ENCODE peak calls at places on chromosomes 4 and X, in six cellular contexts. R is K562, Z is H1, Q is GM12891, M is HepG2, B is GM12878. O is an unnamed sample.

GRCh38 chr4:119299221-119300071 is 22.5 kb downstream of the FABP2 start:
- DNase-seq in R (peak; percentile 17), Z (no peak), Q (no peak), M (peak; percentile 54), B (peak; percentile 32), O (peak; percentile 12)

GRCh38 chrX:24846551-24847170 is 152.9 kb downstream of the POLA1 start:
- DNase-seq in R (no peak), Z (no peak), Q (no peak), M (no peak), B (no peak), O (no peak)

GRCh38 chr4:107900508-107900907 is 30.8 kb upstream of the CYP2U1 start:
- DNase-seq in R (no peak), Z (no peak), Q (no peak), M (no peak), B (no peak), O (no peak)

GRCh38 chr4:96102541-96103018 is 262.7 kb downstream of the PDHA2 start:
- DNase-seq in R (no peak), Z (no peak), Q (no peak), M (no peak), B (no peak), O (no peak)

GRCh38 chr4:169620846-169621228 is 459 bp downstream of the CLCN3 start:
- DNase-seq in R (peak; percentile 48), Z (no peak), Q (no peak), M (peak; percentile 16), B (no peak), O (no peak)

GRCh38 chrX:141760761-141761160 is 62.2 kb upstream of the SPANXD start:
- DNase-seq in R (no peak), Z (no peak), Q (no peak), M (no peak), B (no peak), O (no peak)

GRCh38 chrX:7330971-7331746 is 183.2 kb upstream of the PUDP start:
- DNase-seq in R (no peak), Z (no peak), Q (no peak), M (no peak), B (no peak), O (no peak)

GRCh38 chrX:70133303-70134115 is at the start of gene IGBP1:
- DNase-seq in R (peak; percentile 91), Z (peak; percentile 80), Q (peak; percentile 36), M (peak; percentile 90), B (peak; percentile 49), O (peak; percentile 43)

GRCh38 chrX:39969099-39969825 is 128.5 kb downstream of the BCOR start:
- DNase-seq in R (no peak), Z (peak; percentile 50), Q (no peak), M (no peak), B (no peak), O (no peak)

GRCh38 chrX:1026263-1027015 is 186.0 kb downstream of the CRLF2 start:
- DNase-seq in R (no peak), Z (no peak), Q (no peak), M (no peak), B (peak; percentile 63), O (no peak)

GRCh38 chrX:67105758-67106116 is 438.1 kb upstream of the AR start:
- DNase-seq in R (no peak), Z (no peak), Q (no peak), M (no peak), B (no peak), O (no peak)

GRCh38 chr4:159390648-159391047 is 287.8 kb downstream of the RAPGEF2 start:
- DNase-seq in R (peak; percentile 15), Z (no peak), Q (no peak), M (peak; percentile 48), B (no peak), O (no peak)

GRCh38 chr4:121330180-121330665 is 50.6 kb downstream of the QRFPR start:
- DNase-seq in R (no peak), Z (no peak), Q (no peak), M (no peak), B (no peak), O (no peak)

GRCh38 chr4:102757681-102758080 is 3.1 kb downstream of the MANBA start:
- DNase-seq in R (no peak), Z (no peak), Q (no peak), M (peak; percentile 71), B (no peak), O (no peak)

GRCh38 chr4:22071749-22072148 is 123.2 kb upstream of the KCNIP4 start:
- DNase-seq in R (no peak), Z (no peak), Q (no peak), M (no peak), B (no peak), O (no peak)

GRCh38 chr4:7964459-7964858 is 24.8 kb upstream of the AFAP1 start:
- DNase-seq in R (peak; percentile 10), Z (no peak), Q (no peak), M (no peak), B (no peak), O (no peak)

GRCh38 chr4:17812125-17812524 is 1.3 kb downstream of the NCAPG start:
- DNase-seq in R (no peak), Z (no peak), Q (no peak), M (no peak), B (no peak), O (no peak)

GRCh38 chrX:32530802-32531403 is 680.4 kb downstream of the DMD start:
- DNase-seq in R (peak; percentile 49), Z (no peak), Q (no peak), M (peak; percentile 21), B (no peak), O (no peak)

DNA sequence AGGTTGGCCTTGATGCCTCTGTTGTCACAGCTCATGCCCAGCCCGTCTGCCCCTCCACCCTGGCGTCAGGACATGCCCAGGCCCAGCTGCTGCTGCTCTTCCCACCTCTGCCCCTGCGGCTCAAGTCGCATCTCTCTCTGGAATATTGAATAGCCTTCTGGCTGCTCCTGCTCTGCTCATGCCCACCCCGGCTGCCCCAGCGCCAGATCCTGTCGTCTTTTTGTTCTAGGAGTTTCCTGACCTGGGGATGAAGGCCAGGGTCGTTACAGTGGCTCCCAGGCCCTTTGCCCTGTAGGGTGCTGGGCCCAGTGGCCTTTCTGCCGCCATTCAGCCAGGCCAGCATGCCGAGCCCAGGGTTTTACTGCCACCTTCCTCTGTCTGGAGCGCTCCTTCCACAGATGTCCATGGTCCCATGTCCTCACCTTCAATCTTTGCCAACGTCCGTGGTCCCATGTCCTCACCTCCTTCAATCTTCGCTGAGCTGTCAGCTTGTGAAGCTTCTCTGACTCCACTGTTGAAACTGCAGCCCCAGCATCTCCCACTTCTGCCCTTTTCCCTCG is 9.7 kb downstream of the MAEA start:
- DNase-seq in R (no peak), Z (no peak), Q (no peak), M (no peak), B (no peak), O (no peak)
- TF ChIP-seq TAF1 in R (no peak), Z (no peak), Q (no peak), M (no peak), B (no peak), O (no peak)

GRCh38 chrX:150961631-150962030 is 21.5 kb upstream of the HMGB3 start:
- DNase-seq in R (no peak), Z (no peak), Q (no peak), M (no peak), B (no peak), O (no peak)

GRCh38 chrX:150955590-150955989 is 27.5 kb upstream of the HMGB3 start:
- DNase-seq in R (no peak), Z (no peak), Q (no peak), M (no peak), B (no peak), O (no peak)

GRCh38 chrX:150954951-150955350 is 28.2 kb upstream of the HMGB3 start:
- DNase-seq in R (peak; percentile 42), Z (no peak), Q (no peak), M (no peak), B (no peak), O (no peak)

GRCh38 chrX:150959557-150959956 is 23.6 kb upstream of the HMGB3 start:
- DNase-seq in R (no peak), Z (no peak), Q (no peak), M (no peak), B (no peak), O (no peak)

DNA sequence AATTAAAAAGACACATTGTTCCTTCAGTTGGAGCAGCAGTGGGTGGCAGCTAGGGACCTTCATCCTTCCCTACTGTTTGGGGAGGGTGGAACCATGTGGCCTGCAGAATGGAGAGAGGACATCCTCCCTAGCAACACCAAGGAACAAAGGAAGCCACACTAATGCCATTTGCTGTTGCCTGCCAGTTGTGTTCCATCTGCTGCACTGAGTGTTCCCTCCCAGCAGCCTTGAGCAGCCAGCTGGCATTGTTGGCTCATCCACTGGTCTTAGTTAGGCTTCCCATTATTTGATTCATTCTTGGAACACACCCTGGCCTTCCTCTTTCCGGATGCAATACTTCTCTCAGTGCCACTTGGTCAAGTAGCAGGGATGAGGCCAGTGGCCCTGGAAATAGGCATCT is 25.0 kb upstream of the HMGB3 start:
- DNase-seq in R (no peak), Z (no peak), Q (no peak), M (no peak), B (no peak), O (no peak)
- TF ChIP-seq POLR2A in R (no peak), Z (no peak), Q (no peak), M (no peak), B (no peak), O (no peak)

GRCh38 chr4:24473309-24473721 is 111.0 kb downstream of the DHX15 start:
- DNase-seq in R (peak; percentile 20), Z (peak; percentile 63), Q (no peak), M (no peak), B (no peak), O (no peak)

GRCh38 chr4:24471623-24472510 is 112.5 kb downstream of the DHX15 start:
- DNase-seq in R (no peak), Z (peak; percentile 83), Q (peak; percentile 32), M (no peak), B (no peak), O (peak; percentile 27)

GRCh38 chr4:24475756-24476155 is 108.6 kb downstream of the DHX15 start:
- DNase-seq in R (no peak), Z (peak; percentile 55), Q (no peak), M (no peak), B (no peak), O (no peak)

GRCh38 chr4:24472514-24473308 is 111.6 kb downstream of the DHX15 start:
- DNase-seq in R (peak; percentile 74), Z (peak; percentile 87), Q (peak; percentile 68), M (peak; percentile 50), B (no peak), O (peak; percentile 57)

GRCh38 chr4:24470681-24471622 is 113.4 kb downstream of the DHX15 start:
- DNase-seq in R (no peak), Z (peak; percentile 67), Q (peak; percentile 36), M (no peak), B (no peak), O (peak; percentile 45)
- TF ChIP-seq TAF1 in R (no peak), Z (peak; percentile 18), Q (no peak), M (no peak), B (no peak), O (no peak)

GRCh38 chr4:54225671-54226398 is 3.3 kb upstream of the PDGFRA start:
- DNase-seq in R (no peak), Z (peak; percentile 57), Q (no peak), M (no peak), B (no peak), O (no peak)

GRCh38 chr4:54224960-54225670 is 4.0 kb upstream of the PDGFRA start:
- DNase-seq in R (no peak), Z (peak; percentile 54), Q (no peak), M (no peak), B (no peak), O (no peak)

GRCh38 chr4:54227261-54228063 is 1.6 kb upstream of the PDGFRA start:
- DNase-seq in R (no peak), Z (peak; percentile 64), Q (no peak), M (no peak), B (no peak), O (no peak)

GRCh38 chr4:54228064-54228527 is 997 bp upstream of the PDGFRA start:
- DNase-seq in R (peak; percentile 32), Z (peak; percentile 93), Q (peak; percentile 54), M (peak; percentile 5), B (no peak), O (no peak)

GRCh38 chr4:54226399-54227260 is 2.5 kb upstream of the PDGFRA start:
- DNase-seq in R (no peak), Z (peak; percentile 67), Q (no peak), M (no peak), B (no peak), O (no peak)
- TF ChIP-seq POLR2A in R (no peak), Z (no peak), Q (no peak), M (no peak), B (no peak), O (no peak)